ENCODE peak calls at places on chromosomes 16 and 17, in six cellular contexts. B is stimulated activated CD8-positive, alpha-beta memory T cell treated with anti-CD3 and anti-CD28 coated beads, Interleukin-7, amount 100 ng/mL, for 4 hours; U is RWPE1; A is activated B cell treated with CpG ODN at 0.5 μM for 24 hours; W is NCI-H460; M is GF-D8. O is an unnamed sample.
A peak's percentile ranks its signal among the peaks of the same experiment; 100 is the strongest.

GRCh38 chr17:75024686-75025397 is 12.4 kb downstream of the MRPL58 start:
- DNase-seq in B (no peak), U (no peak), A (no peak), W (no peak), M (no peak), O (no peak)

GRCh38 chr17:43905985-43906852 is 1.1 kb downstream of the MPP2 start:
- DNase-seq in B (peak; percentile 8), U (no peak), A (no peak), W (no peak), M (no peak), O (peak; percentile 48)

GRCh38 chr17:81842378-81842724 is 7.5 kb upstream of the PPP1R27 start:
- DNase-seq in B (no peak), U (no peak), A (no peak), W (no peak), M (no peak), O (no peak)

GRCh38 chr17:35709874-35710273 is 21.6 kb upstream of the RASL10B start:
- DNase-seq in B (no peak), U (no peak), A (no peak), W (peak; percentile 33), M (no peak), O (no peak)

GRCh38 chr17:13600475-13601316 is 1.0 kb downstream of the HS3ST3A1 start:
- DNase-seq in B (no peak), U (no peak), A (no peak), W (no peak), M (no peak), O (no peak)

GRCh38 chr17:77437017-77437416 is 296.2 kb downstream of the SEC14L1 start:
- DNase-seq in B (no peak), U (no peak), A (no peak), W (no peak), M (peak; percentile 16), O (no peak)

GRCh38 chr16:46972429-46972970 is 974 bp downstream of the DNAJA2 start:
- DNase-seq in B (no peak), U (peak; percentile 59), A (no peak), W (no peak), M (no peak), O (peak; percentile 72)

GRCh38 chr16:57764341-57765159 is 29.0 kb downstream of the KATNB1 start:
- DNase-seq in B (no peak), U (peak; percentile 92), A (no peak), W (peak; percentile 88), M (no peak), O (peak; percentile 69)

GRCh38 chr17:69492410-69493071 is 78.0 kb downstream of the MAP2K6 start:
- DNase-seq in B (no peak), U (peak; percentile 59), A (no peak), W (peak; percentile 41), M (no peak), O (no peak)

GRCh38 chr16:86459266-86459665 is 51.1 kb upstream of the FOXF1 start:
- DNase-seq in B (no peak), U (no peak), A (no peak), W (no peak), M (no peak), O (no peak)